ENCODE peak calls at places on chromosome 9, in eight cellular contexts. J is GM23338, U is hepatocyte, K is HCT116, W is PC-3, D is GM23248, T is MM.1S, F is neural progenitor cell. O is an unnamed sample.

GRCh38 chr9:123724211-123724831 is 205.6 kb downstream of the DENND1A start:
- DNase-seq in J (peak; percentile 13), U (peak; percentile 13), K (no peak), W (no peak), D (peak; percentile 69), T (peak; percentile 26), F (no peak), O (no peak)

GRCh38 chr9:119044801-119045200 is 324.4 kb downstream of the BRINP1 start:
- DNase-seq in J (no peak), U (peak; percentile 30), K (no peak), W (no peak), D (peak; percentile 73), T (no peak), F (peak; percentile 57), O (no peak)

GRCh38 chr9:6667633-6668280 is 22.2 kb upstream of the GLDC start:
- DNase-seq in J (peak; percentile 57), U (peak; percentile 56), K (no peak), W (peak; percentile 26), D (peak; percentile 41), T (peak; percentile 49), F (peak; percentile 46), O (peak; percentile 55)

GRCh38 chr9:93501406-93501805 is 48.0 kb upstream of the FAM120AOS start:
- DNase-seq in J (no peak), U (no peak), K (no peak), W (no peak), D (peak; percentile 27), T (peak; percentile 26), F (no peak), O (peak; percentile 10)

GRCh38 chr9:89523948-89524347 is 26.0 kb upstream of the SEMA4D start:
- DNase-seq in J (no peak), U (no peak), K (no peak), W (no peak), D (no peak), T (peak; percentile 53), F (no peak), O (no peak)

GRCh38 chr9:71830131-71830530 is 61.8 kb upstream of the CEMIP2 start:
- DNase-seq in J (no peak), U (no peak), K (no peak), W (no peak), D (no peak), T (no peak), F (no peak), O (no peak)

GRCh38 chr9:109449036-109449798 is 48.9 kb downstream of the PTPN3 start:
- DNase-seq in J (no peak), U (no peak), K (no peak), W (no peak), D (no peak), T (no peak), F (no peak), O (no peak)

GRCh38 chr9:93226819-93227218 is 42.9 kb downstream of the WNK2 start:
- DNase-seq in J (no peak), U (no peak), K (no peak), W (no peak), D (no peak), T (no peak), F (no peak), O (no peak)

GRCh38 chr9:20683351-20684034 is 566 bp upstream of the FOCAD start:
- DNase-seq in J (no peak), U (peak; percentile 81), K (peak; percentile 18), W (peak; percentile 17), D (peak; percentile 90), T (no peak), F (peak; percentile 27), O (peak; percentile 36)

GRCh38 chr9:133368249-133368881 is 7.5 kb downstream of the SURF4 start:
- DNase-seq in J (no peak), U (peak; percentile 56), K (no peak), W (no peak), D (peak; percentile 40), T (no peak), F (no peak), O (no peak)

GRCh38 chr9:13554626-13555025 is 275.1 kb upstream of the MPDZ start:
- DNase-seq in J (no peak), U (no peak), K (no peak), W (no peak), D (no peak), T (no peak), F (no peak), O (no peak)

GRCh38 chr9:114155967-114156294 is 594 bp downstream of the COL27A1 start:
- DNase-seq in J (peak; percentile 63), U (no peak), K (no peak), W (no peak), D (peak; percentile 17), T (no peak), F (peak; percentile 75), O (no peak)

GRCh38 chr9:95102001-95102433 is 215.5 kb downstream of the FANCC start:
- DNase-seq in J (no peak), U (no peak), K (no peak), W (no peak), D (no peak), T (no peak), F (peak; percentile 30), O (no peak)

GRCh38 chr9:98860871-98861293 is 53.4 kb downstream of the GALNT12 start:
- DNase-seq in J (peak; percentile 28), U (peak; percentile 78), K (no peak), W (peak; percentile 70), D (peak; percentile 93), T (no peak), F (peak; percentile 54), O (no peak)

GRCh38 chr9:21336467-21336866 is 1.3 kb upstream of the KLHL9 start:
- DNase-seq in J (peak; percentile 20), U (no peak), K (no peak), W (peak; percentile 14), D (no peak), T (no peak), F (no peak), O (peak; percentile 21)

GRCh38 chr9:70883056-70883455 is 238.4 kb downstream of the TRPM3 start:
- DNase-seq in J (no peak), U (no peak), K (no peak), W (no peak), D (no peak), T (no peak), F (no peak), O (no peak)

GRCh38 chr9:18776836-18777820 is 255.9 kb downstream of the SAXO1 start:
- DNase-seq in J (no peak), U (no peak), K (no peak), W (no peak), D (no peak), T (no peak), F (no peak), O (no peak)
- TF ChIP-seq EZH2phosphoT487 in J (no peak), U (no peak), K (no peak), W (no peak), D (no peak), T (no peak), F (no peak), O (no peak)

GRCh38 chr9:2015581-2016410 is 649 bp downstream of the SMARCA2 start:
- DNase-seq in J (peak; percentile 77), U (peak; percentile 73), K (no peak), W (peak; percentile 10), D (peak; percentile 81), T (peak; percentile 50), F (peak; percentile 70), O (peak; percentile 54)
- H2AFZ ChIP-seq in J (peak overlapping the region; percentile 99), U (peak overlapping the region; percentile 70), K (peak overlapping the region; percentile 99), W (peak overlapping the region; percentile 93), D (peak overlapping the region; percentile 86), T (peak overlapping the region; percentile 77), F (peak overlapping the region; percentile 94), O (peak overlapping the region; percentile 78)

GRCh38 chr9:106921341-106921899 is 58.5 kb downstream of the ZNF462 start:
- DNase-seq in J (peak; percentile 21), U (peak; percentile 91), K (peak; percentile 23), W (no peak), D (peak; percentile 59), T (peak; percentile 90), F (peak; percentile 21), O (no peak)
- TF ChIP-seq EZH2phosphoT487 in J (no peak), U (no peak), K (no peak), W (no peak), D (no peak), T (no peak), F (no peak), O (no peak)

DNA sequence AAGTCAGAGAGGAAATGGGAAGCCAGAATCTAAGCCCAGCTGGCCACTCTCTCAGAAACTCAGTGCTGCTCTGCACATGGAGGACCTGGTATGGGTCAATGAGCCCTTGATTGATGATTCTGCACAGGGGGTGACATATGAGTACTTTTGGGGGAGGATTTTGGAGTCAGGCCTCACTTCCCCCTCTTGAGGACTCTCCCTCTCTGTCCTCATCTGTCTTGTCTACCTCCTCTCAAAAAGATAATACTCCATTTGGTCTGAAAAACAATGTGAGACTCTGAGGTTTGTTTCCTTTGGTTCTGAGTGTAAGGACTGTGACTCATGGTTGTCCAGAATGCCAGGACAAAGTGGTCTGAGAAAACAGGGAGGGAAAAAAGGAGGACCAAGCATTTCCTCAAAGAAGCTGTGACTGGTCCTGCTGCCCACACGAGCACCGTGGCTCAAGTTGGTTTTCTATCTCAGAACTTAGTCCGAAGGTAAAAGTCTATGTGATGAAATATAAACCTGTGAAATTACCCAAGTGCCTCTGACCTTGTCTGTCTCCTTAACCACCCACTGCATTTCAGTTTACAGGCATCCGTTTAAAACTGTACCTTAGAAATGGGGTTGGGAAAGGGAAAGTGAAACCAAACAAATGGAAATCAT is 11.1 kb downstream of the TTC39B start:
- DNase-seq in J (no peak), U (peak; percentile 56), K (no peak), W (no peak), D (peak; percentile 89), T (peak; percentile 23), F (no peak), O (no peak)
- H2AFZ ChIP-seq in J (no peak overlapping the region), U (peak overlapping the region; percentile 29), K (no peak overlapping the region), W (no peak overlapping the region), D (peak overlapping the region; percentile 86), T (no peak overlapping the region), F (no peak overlapping the region), O (peak overlapping the region; percentile 47)

GRCh38 chr9:136753371-136754058 is 4.5 kb downstream of the LCN8 start:
- DNase-seq in J (no peak), U (no peak), K (no peak), W (no peak), D (no peak), T (no peak), F (no peak), O (no peak)
- TF ChIP-seq EZH2phosphoT487 in J (no peak), U (no peak), K (no peak), W (no peak), D (no peak), T (no peak), F (no peak), O (no peak)